ENCODE peak calls at places on chromosomes 5 and 9, in ten cellular contexts. H is stromal cell of bone marrow; A is NCI-H226; B is tibial nerve; Z is fibroblast of mammary gland; X is EL; T is HEK293T; O is effector memory CD4-positive, alpha-beta T cell; W is left cardiac atrium; J is omental fat pad. N is an unnamed sample.

GRCh38 chr5:157350939-157351338 is 85.0 kb downstream of the CYFIP2 start:
- DNase-seq in H (no peak), A (no peak), B (no peak), Z (no peak), X (no peak), T (no peak), O (no peak), W (no peak), J (no peak), N (no peak)

GRCh38 chr5:15463231-15463630 is 36.7 kb upstream of the FBXL7 start:
- DNase-seq in H (peak; percentile 9), A (no peak), B (no peak), Z (peak; percentile 36), X (peak; percentile 16), T (no peak), O (no peak), W (no peak), J (no peak), N (no peak)

GRCh38 chr5:15966651-15967050 is 212.9 kb downstream of the MARCHF11 start:
- DNase-seq in H (no peak), A (no peak), B (no peak), Z (peak; percentile 40), X (no peak), T (no peak), O (no peak), W (no peak), J (no peak), N (no peak)

GRCh38 chr5:158487156-158487555 is 612.6 kb downstream of the EBF1 start:
- DNase-seq in H (no peak), A (no peak), B (no peak), Z (peak; percentile 32), X (no peak), T (no peak), O (no peak), W (no peak), J (no peak), N (no peak)

GRCh38 chr9:129208191-129209091 is 30.4 kb upstream of the IER5L start:
- DNase-seq in H (no peak), A (no peak), B (no peak), Z (no peak), X (no peak), T (no peak), O (no peak), W (no peak), J (no peak), N (no peak)

GRCh38 chr5:36870399-36871040 is 6.0 kb upstream of the NIPBL start:
- DNase-seq in H (no peak), A (peak; percentile 56), B (no peak), Z (peak; percentile 80), X (peak; percentile 72), T (peak; percentile 38), O (no peak), W (no peak), J (no peak), N (no peak)

GRCh38 chr5:147628054-147628895 is 118.4 kb upstream of the DPYSL3 start:
- DNase-seq in H (peak; percentile 38), A (peak; percentile 43), B (peak; percentile 21), Z (peak; percentile 69), X (peak; percentile 65), T (peak; percentile 53), O (peak; percentile 1), W (peak; percentile 35), J (peak; percentile 29), N (peak; percentile 57)

GRCh38 chr9:37289631-37290030 is 132.9 kb upstream of the GRHPR start:
- DNase-seq in H (no peak), A (no peak), B (no peak), Z (no peak), X (no peak), T (no peak), O (no peak), W (no peak), J (no peak), N (no peak)

GRCh38 chr9:81685763-81686613 is 3.4 kb downstream of the TLE1 start:
- DNase-seq in H (no peak), A (peak; percentile 38), B (no peak), Z (peak; percentile 42), X (peak; percentile 38), T (no peak), O (no peak), W (no peak), J (no peak), N (no peak)

GRCh38 chr5:139251281-139251687 is 42.3 kb upstream of the MATR3 start:
- DNase-seq in H (no peak), A (no peak), B (no peak), Z (peak; percentile 12), X (no peak), T (no peak), O (peak; percentile 13), W (no peak), J (no peak), N (no peak)

GRCh38 chr5:84392836-84393235 is 8.2 kb upstream of the EDIL3 start:
- DNase-seq in H (no peak), A (no peak), B (no peak), Z (no peak), X (no peak), T (no peak), O (no peak), W (no peak), J (no peak), N (no peak)

GRCh38 chr9:8437878-8438277 is 638.3 kb upstream of the DMAC1 start:
- DNase-seq in H (no peak), A (no peak), B (no peak), Z (peak; percentile 31), X (no peak), T (no peak), O (no peak), W (no peak), J (no peak), N (no peak)

GRCh38 chr5:139768802-139769465 is 26.7 kb upstream of the PSD2 start:
- DNase-seq in H (no peak), A (peak; percentile 34), B (no peak), Z (no peak), X (peak; percentile 51), T (no peak), O (no peak), W (no peak), J (no peak), N (no peak)

GRCh38 chr5:56896761-56897160 is 12.6 kb upstream of the SETD9 start:
- DNase-seq in H (no peak), A (no peak), B (no peak), Z (no peak), X (no peak), T (no peak), O (no peak), W (no peak), J (no peak), N (no peak)

N was measured in lower leg skin.